ENCODE peak calls at places on chromosome 14, in five cellular contexts. L is HepG2, N is OCI-LY7, U is HCT116, M is mammary epithelial cell. I is an unnamed sample.

GRCh38 chr14:93960108-93960475 is 16.3 kb downstream of the ASB2 start:
- DNase-seq in L (no peak), N (peak), U (no peak), M (no peak), I (no peak)

GRCh38 chr14:99754141-99755067 is 38.8 kb upstream of the EML1 start:
- DNase-seq in L (no peak), N (no peak), U (no peak), M (peak), I (no peak)

GRCh38 chr14:76720382-76720813 is 40.9 kb upstream of the VASH1 start:
- DNase-seq in L (peak), N (peak), U (no peak), M (no peak), I (no peak)

GRCh38 chr14:80987235-80988032 is 32.0 kb downstream of the TSHR start:
- DNase-seq in L (peak), N (peak), U (peak), M (peak), I (peak)

GRCh38 chr14:92644166-92644565 is 104.3 kb downstream of the LGMN start:
- DNase-seq in L (no peak), N (no peak), U (peak), M (peak), I (peak)

GRCh38 chr14:91368681-91369416 is 48.8 kb downstream of the CCDC88C start:
- DNase-seq in L (no peak), N (peak), U (no peak), M (no peak), I (no peak)

GRCh38 chr14:72024504-72024903 is 92.3 kb downstream of the RGS6 start:
- DNase-seq in L (no peak), N (no peak), U (no peak), M (no peak), I (no peak)

GRCh38 chr14:100536141-100536540 is 51.1 kb downstream of the BEGAIN start:
- DNase-seq in L (no peak), N (no peak), U (no peak), M (no peak), I (no peak)

GRCh38 chr14:33184587-33184986 is 245.9 kb downstream of the NPAS3 start:
- DNase-seq in L (no peak), N (no peak), U (no peak), M (no peak), I (no peak)

GRCh38 chr14:54610051-54610977 is 43.4 kb downstream of the SAMD4A start:
- DNase-seq in L (no peak), N (no peak), U (no peak), M (no peak), I (no peak)

GRCh38 chr14:79834856-79835255 is 376.4 kb downstream of the DIO2 start:
- DNase-seq in L (no peak), N (no peak), U (no peak), M (no peak), I (no peak)

GRCh38 chr14:79836577-79836976 is 374.7 kb downstream of the DIO2 start:
- DNase-seq in L (no peak), N (no peak), U (no peak), M (no peak), I (no peak)

GRCh38 chr14:79831198-79831890 is 380.0 kb downstream of the DIO2 start:
- DNase-seq in L (no peak), N (no peak), U (no peak), M (no peak), I (no peak)
- H3K4me2 ChIP-seq in L (no peak), N (no peak), U (no peak), M (no peak), I (no peak)

DNA sequence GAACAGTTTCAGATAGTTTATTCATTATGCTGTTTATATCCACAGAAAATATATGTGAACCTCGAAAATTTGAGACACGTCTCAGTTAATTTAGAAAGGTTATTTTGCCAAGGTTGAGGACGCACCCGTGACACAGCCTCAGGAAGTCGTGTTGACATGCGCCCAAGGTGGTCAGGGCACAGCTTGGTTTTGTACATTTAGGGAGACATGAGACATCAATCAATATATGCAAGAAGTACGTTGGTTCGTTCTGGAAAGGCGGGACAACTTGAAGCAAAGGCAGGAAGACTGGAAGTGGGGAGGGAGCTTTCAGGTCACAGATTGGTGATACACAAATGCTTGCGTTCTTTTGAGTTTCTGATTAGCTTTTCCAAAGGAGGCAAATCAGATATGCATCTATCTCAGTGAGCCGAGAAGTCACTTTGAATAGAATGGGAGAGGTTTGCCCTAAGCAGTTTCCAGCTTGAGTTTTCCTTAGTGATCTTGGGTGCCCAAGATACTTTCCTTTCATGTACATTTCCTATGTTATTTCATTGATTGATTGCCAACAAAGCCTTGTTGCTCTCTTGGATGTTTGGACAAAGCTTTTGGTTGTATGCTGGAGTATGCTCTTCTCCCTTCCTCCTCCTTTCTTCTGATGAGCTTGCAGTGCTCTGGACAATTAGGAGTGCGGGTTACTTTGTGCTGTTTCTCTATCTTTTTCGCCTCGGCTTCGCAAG is 3.2 kb downstream of the SNAPC1 start:
- DNase-seq in L (no peak), N (no peak), U (no peak), M (no peak), I (no peak)
- H3K27ac ChIP-seq in L (no peak), N (no peak), U (no peak), M (no peak), I (peak)

GRCh38 chr14:22552001-22552826 is 36.8 kb downstream of the DAD1 start:
- DNase-seq in L (no peak), N (no peak), U (no peak), M (no peak), I (no peak)

GRCh38 chr14:22551597-22551982 is 37.4 kb downstream of the DAD1 start:
- DNase-seq in L (no peak), N (no peak), U (no peak), M (no peak), I (no peak)

GRCh38 chr14:22547948-22548750 is 40.9 kb downstream of the DAD1 start:
- DNase-seq in L (no peak), N (no peak), U (no peak), M (no peak), I (no peak)

GRCh38 chr14:22549304-22549962 is 39.6 kb downstream of the DAD1 start:
- DNase-seq in L (no peak), N (no peak), U (no peak), M (no peak), I (no peak)

DNA sequence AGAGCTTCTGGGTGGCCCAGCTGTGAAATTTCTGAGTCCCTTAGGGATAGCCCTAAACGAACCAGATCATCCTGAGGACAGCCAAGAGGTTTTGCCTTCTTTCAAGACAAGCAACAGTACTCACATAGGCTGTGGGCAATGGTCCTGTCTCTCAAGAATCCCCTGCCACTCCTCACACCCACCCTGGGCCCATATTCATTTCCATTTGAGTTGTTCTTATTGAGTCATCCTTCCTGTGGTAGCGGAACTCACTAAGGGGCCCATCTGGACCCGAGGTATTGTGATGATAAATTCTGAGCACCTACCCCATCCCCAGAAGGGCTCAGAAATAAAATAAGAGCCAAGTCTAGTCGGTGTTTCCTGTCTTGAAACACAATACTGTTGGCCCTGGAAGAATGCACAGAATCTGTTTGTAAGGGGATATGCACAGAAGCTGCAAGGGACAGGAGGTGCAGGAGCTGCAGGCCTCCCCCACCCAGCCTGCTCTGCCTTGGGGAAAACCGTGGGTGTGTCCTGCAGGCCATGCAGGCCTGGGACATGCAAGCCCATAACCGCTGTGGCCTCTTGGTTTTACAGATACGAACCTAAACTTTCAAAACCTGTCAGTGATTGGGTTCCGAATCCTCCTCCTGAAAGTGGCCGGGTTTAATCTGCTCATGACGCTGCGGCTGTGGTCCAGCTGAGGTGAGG is 38.9 kb downstream of the DAD1 start:
- DNase-seq in L (no peak), N (peak), U (no peak), M (no peak), I (no peak)
- H3K4me3 ChIP-seq in L (no peak), N (peak), U (no peak), M (no peak), I (no peak)

DNA sequence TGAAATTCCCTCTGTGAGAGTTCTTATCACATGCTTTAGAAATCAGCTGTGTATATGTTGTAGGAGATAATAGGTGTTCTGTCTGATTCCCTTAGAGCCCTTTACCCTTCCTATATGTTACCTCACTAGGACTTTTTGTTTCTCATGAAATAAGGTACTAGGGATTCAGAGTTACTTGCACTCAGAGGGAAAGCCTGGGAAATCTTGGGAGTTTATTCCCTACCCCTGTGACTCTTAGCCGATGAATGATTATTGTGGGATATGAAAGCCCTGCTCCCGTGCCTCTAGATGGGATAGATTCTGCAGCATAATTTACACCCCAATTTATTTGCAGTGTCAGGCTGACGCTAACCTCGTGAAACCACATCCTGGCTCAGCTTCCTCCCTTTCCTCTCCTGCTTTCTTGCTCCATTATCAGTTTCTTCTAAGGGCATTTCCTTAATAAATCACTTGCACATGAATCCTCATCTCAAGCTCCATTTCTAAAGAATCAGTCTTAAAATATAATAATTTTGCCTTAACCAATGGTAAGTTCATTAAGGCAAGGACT is 448.3 kb downstream of the MDGA2 start:
- DNase-seq in L (no peak), N (no peak), U (no peak), M (no peak), I (no peak)
- H3K4me2 ChIP-seq in L (no peak), N (no peak), U (no peak), M (no peak), I (no peak)

GRCh38 chr14:66496188-66496807 is 10.1 kb downstream of the CCDC196 start:
- DNase-seq in L (no peak), N (no peak), U (no peak), M (peak), I (no peak)
- H3K27ac ChIP-seq in L (no peak), N (no peak), U (no peak), M (peak), I (no peak)

I was measured in keratinocyte.